ENCODE peak calls at places on chromosome 14, in nine cellular contexts. V is CD8-positive, alpha-beta memory T cell; D is GM06990; P is brain microvascular endothelial cell; O is heart left ventricle; I is GM12865; T is GM23338; U is right lobe of liver; L is naive thymus-derived CD4-positive, alpha-beta T cell. W is an unnamed sample.

GRCh38 chr14:40760703-40761102 is 846.0 kb upstream of the LRFN5 start:
- DNase-seq in V (no peak), D (no peak), P (no peak), O (no peak), I (no peak), T (no peak), U (no peak), L (no peak), W (no peak)

GRCh38 chr14:59464651-59465569 is at the start of gene GPR135:
- DNase-seq in V (peak), D (peak), P (no peak), O (peak), I (peak), T (peak), U (peak), L (peak), W (peak)

GRCh38 chr14:40312296-40312695 is 880.1 kb upstream of the FBXO33 start:
- DNase-seq in V (no peak), D (no peak), P (no peak), O (no peak), I (no peak), T (no peak), U (no peak), L (no peak), W (no peak)

GRCh38 chr14:23299186-23299521 is 3.5 kb downstream of the PPP1R3E start:
- DNase-seq in V (no peak), D (no peak), P (no peak), O (no peak), I (no peak), T (no peak), U (no peak), L (no peak), W (no peak)

GRCh38 chr14:23306412-23307145 is at the start of gene BCL2L2:
- DNase-seq in V (no peak), D (peak), P (peak), O (peak), I (peak), T (peak), U (peak), L (no peak), W (no peak)

GRCh38 chr14:51539571-51540037 is 112.1 kb upstream of the FRMD6 start:
- DNase-seq in V (no peak), D (no peak), P (peak), O (no peak), I (peak), T (peak), U (no peak), L (no peak), W (no peak)

GRCh38 chr14:50012644-50013043 is 103.7 kb downstream of the VCPKMT start:
- DNase-seq in V (no peak), D (no peak), P (no peak), O (no peak), I (no peak), T (no peak), U (no peak), L (no peak), W (no peak)

GRCh38 chr14:92323031-92323915 is at the start of gene SLC24A4:
- DNase-seq in V (no peak), D (peak), P (no peak), O (no peak), I (peak), T (peak), U (no peak), L (no peak), W (no peak)

GRCh38 chr14:96229315-96229714 is 24.7 kb downstream of the BDKRB2 start:
- DNase-seq in V (no peak), D (no peak), P (no peak), O (no peak), I (no peak), T (no peak), U (no peak), L (no peak), W (no peak)

GRCh38 chr14:59123975-59124374 is 64.5 kb upstream of the DAAM1 start:
- DNase-seq in V (no peak), D (no peak), P (no peak), O (no peak), I (no peak), T (peak), U (no peak), L (no peak), W (no peak)

GRCh38 chr14:94455928-94456327 is 3.3 kb upstream of the SERPINA11 start:
- DNase-seq in V (no peak), D (no peak), P (no peak), O (no peak), I (no peak), T (no peak), U (no peak), L (no peak), W (no peak)

GRCh38 chr14:85156319-85156718 is 373.6 kb upstream of the FLRT2 start:
- DNase-seq in V (no peak), D (no peak), P (no peak), O (no peak), I (no peak), T (no peak), U (no peak), L (no peak), W (no peak)

GRCh38 chr14:30223385-30223785 is 295.7 kb upstream of the PRKD1 start:
- DNase-seq in V (no peak), D (no peak), P (peak), O (peak), I (peak), T (no peak), U (peak), L (no peak), W (no peak)

GRCh38 chr14:36579001-36579555 is 3.3 kb downstream of the NKX2-8 start:
- DNase-seq in V (no peak), D (no peak), P (no peak), O (no peak), I (no peak), T (no peak), U (no peak), L (no peak), W (no peak)

GRCh38 chr14:26960049-26960688 is 362.3 kb upstream of the NOVA1 start:
- DNase-seq in V (no peak), D (no peak), P (no peak), O (no peak), I (no peak), T (peak), U (no peak), L (no peak), W (no peak)

GRCh38 chr14:35993512-35993960 is 167.4 kb downstream of the BRMS1L start:
- DNase-seq in V (no peak), D (no peak), P (no peak), O (no peak), I (no peak), T (peak), U (no peak), L (no peak), W (no peak)

GRCh38 chr14:61607570-61608244 is 87.6 kb upstream of the HIF1A start:
- DNase-seq in V (no peak), D (no peak), P (no peak), O (no peak), I (peak), T (peak), U (no peak), L (no peak), W (no peak)

GRCh38 chr14:85590784-85591183 is 60.8 kb downstream of the FLRT2 start:
- DNase-seq in V (no peak), D (no peak), P (no peak), O (no peak), I (no peak), T (no peak), U (no peak), L (no peak), W (no peak)

GRCh38 chr14:34980337-34980900 is 2.4 kb upstream of the SRP54 start:
- DNase-seq in V (no peak), D (no peak), P (no peak), O (no peak), I (no peak), T (no peak), U (no peak), L (no peak), W (no peak)
- H3K4me3 ChIP-seq in V (peak), D (peak), P (peak), O (no peak), I (peak), T (peak), U (peak), L (peak), W (peak)

GRCh38 chr14:100165825-100166520 is 6.5 kb upstream of the DEGS2 start:
- DNase-seq in V (no peak), D (no peak), P (no peak), O (no peak), I (no peak), T (no peak), U (no peak), L (no peak), W (no peak)
- H3K4me3 ChIP-seq in V (peak), D (peak), P (no peak), O (no peak), I (no peak), T (peak), U (no peak), L (peak), W (peak)

GRCh38 chr14:99773496-99774203 is 19.6 kb upstream of the EML1 start:
- DNase-seq in V (no peak), D (no peak), P (no peak), O (no peak), I (no peak), T (peak), U (no peak), L (no peak), W (no peak)

GRCh38 chr14:99772371-99773283 is 20.6 kb upstream of the EML1 start:
- DNase-seq in V (no peak), D (no peak), P (no peak), O (no peak), I (no peak), T (no peak), U (no peak), L (no peak), W (no peak)

GRCh38 chr14:99775351-99775750 is 17.9 kb upstream of the EML1 start:
- DNase-seq in V (no peak), D (no peak), P (no peak), O (no peak), I (no peak), T (peak), U (no peak), L (no peak), W (no peak)

GRCh38 chr14:99774526-99775307 is 18.5 kb upstream of the EML1 start:
- DNase-seq in V (no peak), D (no peak), P (no peak), O (no peak), I (no peak), T (no peak), U (no peak), L (no peak), W (no peak)

DNA sequence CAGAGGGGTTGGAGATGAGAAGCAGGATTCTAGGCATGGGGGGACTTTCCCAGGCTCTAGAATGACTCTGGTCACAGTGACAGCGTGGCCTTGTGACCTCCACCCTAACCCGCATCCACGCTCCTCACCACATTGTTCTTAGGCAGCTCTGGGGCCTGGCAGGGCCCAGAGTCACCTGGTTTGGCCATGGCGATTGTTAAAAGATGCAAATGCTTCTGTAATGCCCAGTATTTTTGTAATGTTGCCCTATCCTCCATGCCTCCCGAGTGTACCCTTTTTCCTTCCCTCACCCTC is 19.1 kb upstream of the EML1 start:
- DNase-seq in V (no peak), D (no peak), P (no peak), O (no peak), I (no peak), T (no peak), U (no peak), L (no peak), W (no peak)
- H3K4me3 ChIP-seq in V (no peak), D (no peak), P (no peak), O (no peak), I (no peak), T (peak), U (no peak), L (no peak), W (no peak)

GRCh38 chr14:88040141-88040540 is 35.2 kb downstream of the GPR65 start:
- DNase-seq in V (no peak), D (no peak), P (no peak), O (no peak), I (no peak), T (no peak), U (no peak), L (no peak), W (no peak)

GRCh38 chr14:88036422-88036821 is 31.5 kb downstream of the GPR65 start:
- DNase-seq in V (no peak), D (no peak), P (no peak), O (no peak), I (no peak), T (no peak), U (no peak), L (no peak), W (no peak)

GRCh38 chr14:88037270-88037669 is 32.3 kb downstream of the GPR65 start:
- DNase-seq in V (no peak), D (no peak), P (no peak), O (no peak), I (no peak), T (peak), U (no peak), L (no peak), W (no peak)

GRCh38 chr14:88043523-88043922 is 38.6 kb downstream of the GPR65 start:
- DNase-seq in V (no peak), D (no peak), P (no peak), O (no peak), I (no peak), T (no peak), U (no peak), L (no peak), W (no peak)

DNA sequence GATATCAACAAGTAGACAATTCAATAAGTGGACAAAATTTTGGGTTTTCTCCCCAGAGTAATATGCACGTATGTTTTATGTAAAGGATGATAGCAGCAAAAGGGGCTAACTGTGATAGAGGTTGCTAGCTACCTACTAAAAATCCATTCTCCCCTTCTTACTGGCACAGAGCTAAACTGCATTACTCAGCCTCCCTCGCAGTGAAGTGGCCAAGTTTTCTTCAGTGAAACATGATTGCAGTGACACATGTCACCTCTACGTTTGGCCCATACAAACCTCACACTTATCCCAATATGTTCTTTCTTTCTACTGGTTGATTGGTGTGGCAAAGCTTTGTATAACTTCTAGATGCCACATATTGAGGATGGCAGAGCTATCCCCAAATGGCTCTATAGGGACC is 34.3 kb downstream of the GPR65 start:
- DNase-seq in V (no peak), D (no peak), P (no peak), O (no peak), I (no peak), T (no peak), U (no peak), L (no peak), W (no peak)
- H3K4me3 ChIP-seq in V (no peak), D (no peak), P (no peak), O (no peak), I (no peak), T (no peak), U (no peak), L (no peak), W (no peak)

GRCh38 chr14:100826371-100827139 is 637 bp downstream of the MEG3 start:
- DNase-seq in V (no peak), D (no peak), P (no peak), O (no peak), I (no peak), T (no peak), U (no peak), L (no peak), W (no peak)
- H3K4me3 ChIP-seq in V (no peak), D (no peak), P (peak), O (no peak), I (no peak), T (no peak), U (peak), L (no peak), W (no peak)

DNA sequence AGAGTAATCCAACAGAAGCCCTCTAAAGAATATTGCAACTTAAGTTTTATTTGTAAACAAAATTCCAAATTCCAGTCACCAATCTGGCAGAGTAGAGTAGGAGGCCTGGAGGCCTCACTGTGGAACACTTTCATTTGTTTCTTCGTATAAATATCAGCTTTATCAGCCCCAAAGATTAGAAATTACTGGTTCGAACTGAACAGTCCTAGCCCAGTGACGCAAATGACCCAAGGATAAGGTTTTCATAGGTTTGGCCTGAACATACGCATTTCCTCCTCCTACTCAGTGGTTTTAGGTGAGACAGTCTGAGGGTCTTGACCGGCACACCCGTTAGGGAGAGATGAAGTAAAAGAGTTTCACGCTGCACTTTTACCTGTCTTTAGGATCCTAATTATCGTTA is 1.7 kb downstream of the CDC42BPB start:
- DNase-seq in V (no peak), D (no peak), P (no peak), O (no peak), I (no peak), T (no peak), U (no peak), L (no peak), W (no peak)
- H3K4me3 ChIP-seq in V (peak), D (peak), P (peak), O (peak), I (peak), T (peak), U (peak), L (no peak), W (no peak)

GRCh38 chr14:89721330-89721729 is 233.2 kb downstream of the EFCAB11 start:
- DNase-seq in V (no peak), D (no peak), P (no peak), O (no peak), I (no peak), T (no peak), U (no peak), L (no peak), W (no peak)

GRCh38 chr14:89720076-89720687 is 234.3 kb downstream of the EFCAB11 start:
- DNase-seq in V (peak), D (no peak), P (no peak), O (no peak), I (peak), T (no peak), U (no peak), L (peak), W (peak)

GRCh38 chr14:89720741-89721315 is 233.7 kb downstream of the EFCAB11 start:
- DNase-seq in V (peak), D (peak), P (no peak), O (peak), I (peak), T (peak), U (no peak), L (peak), W (peak)

GRCh38 chr14:89721991-89722390 is 232.5 kb downstream of the EFCAB11 start:
- DNase-seq in V (no peak), D (no peak), P (no peak), O (no peak), I (no peak), T (no peak), U (no peak), L (no peak), W (no peak)

GRCh38 chr14:89723930-89724915 is 230.3 kb downstream of the EFCAB11 start:
- DNase-seq in V (no peak), D (no peak), P (no peak), O (no peak), I (no peak), T (no peak), U (no peak), L (peak), W (no peak)
- H3K4me3 ChIP-seq in V (peak), D (peak), P (no peak), O (no peak), I (no peak), T (no peak), U (no peak), L (peak), W (peak)

DNA sequence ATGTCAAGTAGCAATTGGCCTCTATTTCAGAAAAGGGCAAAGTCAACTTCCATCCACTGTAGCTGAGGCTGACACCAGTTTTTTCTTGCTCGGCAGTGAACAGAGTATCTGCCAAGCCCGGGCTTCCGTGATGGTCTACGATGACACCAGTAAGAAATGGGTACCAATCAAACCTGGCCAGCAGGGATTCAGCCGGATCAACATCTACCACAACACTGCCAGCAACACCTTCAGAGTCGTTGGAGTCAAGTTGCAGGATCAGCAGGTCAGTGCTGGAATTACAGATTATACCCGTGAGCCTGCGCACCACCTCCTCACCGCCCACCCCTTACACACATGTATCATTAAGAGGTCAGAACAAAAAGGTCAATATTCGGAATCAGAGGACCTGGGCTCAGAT is 19.4 kb downstream of the EVL start:
- DNase-seq in V (no peak), D (no peak), P (no peak), O (no peak), I (no peak), T (no peak), U (no peak), L (no peak), W (no peak)
- H3K4me3 ChIP-seq in V (no peak), D (no peak), P (no peak), O (no peak), I (no peak), T (no peak), U (no peak), L (no peak), W (no peak)

GRCh38 chr14:34064349-34064748 is 113.5 kb upstream of the EGLN3 start:
- DNase-seq in V (no peak), D (no peak), P (no peak), O (peak), I (no peak), T (no peak), U (no peak), L (no peak), W (no peak)

GRCh38 chr14:34065222-34065621 is 114.3 kb upstream of the EGLN3 start:
- DNase-seq in V (no peak), D (no peak), P (no peak), O (no peak), I (no peak), T (no peak), U (no peak), L (no peak), W (no peak)

GRCh38 chr14:34063470-34064164 is 112.7 kb upstream of the EGLN3 start:
- DNase-seq in V (no peak), D (no peak), P (no peak), O (peak), I (no peak), T (no peak), U (no peak), L (no peak), W (no peak)

GRCh38 chr14:34062353-34062973 is 111.6 kb upstream of the EGLN3 start:
- DNase-seq in V (no peak), D (no peak), P (no peak), O (no peak), I (no peak), T (no peak), U (no peak), L (no peak), W (no peak)

DNA sequence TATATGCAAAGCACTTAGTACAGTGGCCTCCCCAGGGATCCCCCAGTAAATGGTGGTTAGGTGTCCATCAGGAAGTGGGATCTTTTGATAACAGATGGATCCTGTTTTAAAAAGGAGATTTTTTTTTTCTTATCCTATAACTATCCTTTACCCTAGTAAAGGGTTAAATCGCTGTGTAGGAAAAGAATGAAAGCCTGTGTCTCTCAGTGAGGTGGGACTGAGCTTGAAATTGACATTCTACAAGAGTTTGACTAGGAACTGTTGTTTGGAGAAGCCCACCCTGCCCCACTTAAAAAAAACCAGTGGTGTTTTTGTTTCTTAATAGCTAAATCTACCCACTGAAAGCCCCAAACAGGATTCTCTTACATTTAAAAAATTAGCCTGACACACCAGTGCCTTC is 112.2 kb upstream of the EGLN3 start:
- DNase-seq in V (no peak), D (no peak), P (no peak), O (no peak), I (no peak), T (no peak), U (no peak), L (no peak), W (no peak)
- H3K4me3 ChIP-seq in V (no peak), D (no peak), P (no peak), O (no peak), I (no peak), T (no peak), U (no peak), L (no peak), W (no peak)

DNA sequence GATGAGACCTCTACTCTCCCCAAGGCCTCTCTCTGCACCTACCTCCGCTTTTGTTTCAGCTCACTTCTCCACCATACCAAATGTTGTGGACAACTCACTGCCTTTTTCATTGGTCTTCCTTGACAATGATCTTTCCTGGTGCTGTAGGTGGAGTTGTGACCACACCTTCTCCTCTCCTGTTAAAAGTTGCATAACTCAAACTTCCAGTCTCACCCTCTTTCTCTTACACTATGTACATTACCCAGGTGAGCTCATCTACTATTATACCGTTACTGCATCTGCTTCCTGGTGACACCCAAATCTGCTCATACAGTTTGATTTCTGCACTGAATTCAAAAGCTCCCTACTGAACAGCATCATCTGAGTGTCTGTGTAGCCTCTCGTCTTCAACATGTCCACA is 542.8 kb downstream of the GALC start:
- DNase-seq in V (no peak), D (no peak), P (no peak), O (no peak), I (no peak), T (no peak), U (no peak), L (no peak), W (no peak)
- H3K4me3 ChIP-seq in V (no peak), D (no peak), P (no peak), O (no peak), I (no peak), T (no peak), U (no peak), L (no peak), W (no peak)

W was measured in effector memory CD4-positive, alpha-beta T cell.